ENCODE peak calls at places on chromosome 9, in nine cellular contexts. Q is sigmoid colon, L is GM12878, E is H1, R is vagina, O is endothelial cell of umbilical vein, V is HepG2, F is upper lobe of left lung, T is HCT116. K is an unnamed sample.

GRCh38 chr9:70257991-70258691 is 637 bp upstream of the SMC5 start:
- DNase-seq in F (peak), V (peak), O (no peak), L (no peak), R (no peak), E (no peak), T (peak), Q (peak), K (peak)

GRCh38 chr9:91276513-91276912 is 85.2 kb downstream of the AUH start:
- DNase-seq in L (no peak), O (peak), F (no peak), R (no peak), E (no peak), V (no peak), Q (no peak), T (no peak), K (no peak)

GRCh38 chr9:92738661-92739081 is 26.0 kb downstream of the BICD2 start:
- DNase-seq in R (no peak), L (no peak), O (no peak), F (no peak), T (no peak), V (no peak), Q (no peak), E (no peak), K (no peak)

GRCh38 chr9:5773324-5773999 is 59.5 kb downstream of the ERMP1 start:
- DNase-seq in R (no peak), E (no peak), L (no peak), O (no peak), T (no peak), V (no peak), F (no peak), Q (no peak), K (no peak)

GRCh38 chr9:129383415-129384088 is 205.5 kb upstream of the IER5L start:
- DNase-seq in O (peak), V (no peak), L (peak), T (no peak), F (peak), E (no peak), Q (peak), R (no peak), K (peak)

GRCh38 chr9:122336189-122336588 is 34.6 kb upstream of the PTGS1 start:
- DNase-seq in T (no peak), O (no peak), E (no peak), L (no peak), V (no peak), Q (no peak), F (no peak), R (no peak), K (no peak)

GRCh38 chr9:123318961-123319421 is 37.0 kb upstream of the CRB2 start:
- DNase-seq in O (no peak), V (no peak), T (no peak), Q (peak), L (no peak), F (no peak), R (no peak), E (no peak), K (no peak)

GRCh38 chr9:131028931-131029573 is 20.1 kb downstream of the LAMC3 start:
- DNase-seq in Q (no peak), V (no peak), F (no peak), O (no peak), T (no peak), L (no peak), E (no peak), R (no peak), K (no peak)

GRCh38 chr9:38288502-38288901 is 104.0 kb upstream of the ALDH1B1 start:
- DNase-seq in O (no peak), L (no peak), F (no peak), T (no peak), R (peak), E (no peak), Q (no peak), V (no peak), K (no peak)

GRCh38 chr9:97756991-97757390 is 59.9 kb upstream of the XPA start:
- DNase-seq in V (no peak), F (no peak), L (no peak), O (no peak), R (no peak), E (no peak), Q (no peak), T (no peak), K (no peak)

GRCh38 chr9:132670816-132671371 is 630 bp downstream of the GTF3C4 start:
- DNase-seq in V (no peak), T (no peak), E (no peak), F (peak), R (no peak), O (peak), L (no peak), Q (peak), K (peak)

GRCh38 chr9:106820866-106821265 is 42.1 kb upstream of the ZNF462 start:
- DNase-seq in L (no peak), T (no peak), Q (no peak), F (no peak), V (no peak), O (no peak), R (no peak), E (no peak), K (no peak)

GRCh38 chr9:107644774-107645463 is 155.3 kb upstream of the KLF4 start:
- DNase-seq in E (no peak), T (no peak), R (no peak), Q (peak), L (no peak), F (peak), O (peak), V (no peak), K (no peak)

GRCh38 chr9:27785714-27786100 is 212.4 kb upstream of the C9orf72 start:
- DNase-seq in T (no peak), L (peak), V (no peak), F (no peak), O (no peak), Q (no peak), E (no peak), R (no peak), K (no peak)

GRCh38 chr9:126219717-126220116 is 106.9 kb upstream of the MVB12B start:
- DNase-seq in Q (no peak), F (no peak), O (no peak), T (no peak), E (no peak), V (no peak), L (no peak), R (no peak), K (no peak)

GRCh38 chr9:93659044-93659836 is 82.9 kb downstream of the PHF2 start:
- DNase-seq in L (no peak), T (no peak), R (no peak), V (no peak), F (no peak), O (no peak), E (no peak), Q (peak), K (no peak)

GRCh38 chr9:127714916-127715442 is 484 bp downstream of the PTRH1 start:
- DNase-seq in V (no peak), F (peak), R (no peak), E (no peak), O (no peak), T (no peak), Q (no peak), L (no peak), K (peak)

GRCh38 chr9:91374939-91375338 is 13.2 kb upstream of the AUH start:
- DNase-seq in T (no peak), O (peak), R (no peak), L (no peak), V (no peak), E (no peak), Q (no peak), F (no peak), K (no peak)

DNA sequence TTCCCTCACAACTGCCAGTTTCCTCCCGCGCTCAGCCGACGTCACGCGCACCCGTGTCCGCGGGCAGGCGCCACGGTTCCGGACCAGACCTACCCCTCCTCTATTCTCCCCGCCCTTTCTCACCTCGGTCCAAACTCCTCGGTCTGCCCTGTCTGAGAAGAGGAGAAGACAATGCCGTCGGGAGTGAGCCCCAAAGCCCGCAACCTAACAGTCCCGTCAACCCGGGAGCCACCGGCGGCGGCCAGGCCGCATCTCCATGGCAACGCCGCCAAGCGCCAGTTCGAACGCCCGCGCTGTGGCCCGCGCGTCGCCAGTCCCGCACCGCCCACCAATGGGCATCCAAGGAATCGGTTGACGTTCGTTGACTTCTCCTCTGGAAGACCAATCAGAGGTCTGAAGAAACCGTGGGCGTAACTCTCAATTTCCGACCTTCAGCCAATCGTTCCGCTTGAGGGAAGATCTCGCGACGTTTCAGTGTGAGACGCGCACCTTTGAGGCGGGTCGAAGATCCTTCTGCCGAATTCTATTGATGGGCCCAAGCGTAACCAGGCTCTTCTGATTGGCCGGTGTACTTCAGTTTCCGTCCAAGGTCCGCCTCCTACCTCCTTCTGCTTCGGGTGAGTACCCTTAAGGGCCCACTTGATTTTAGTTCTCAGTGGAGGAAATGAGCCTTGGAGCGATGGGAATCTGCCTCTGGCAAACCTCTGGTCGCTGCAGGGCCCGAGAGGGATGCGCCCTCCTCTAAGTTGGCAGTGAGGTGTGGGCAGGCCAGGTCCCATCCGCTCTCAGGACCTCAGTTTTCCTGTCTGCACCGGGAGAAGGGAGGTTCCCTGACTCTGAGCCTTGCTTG is at the start of the genes KIF24 and NUDT2:
- DNase-seq in Q (peak), V (peak), O (peak), R (peak), L (peak), E (peak), T (peak), F (peak), K (peak)
- TF ChIP-seq POLR2A in Q (peak), V (peak), O (peak), R (no peak), L (peak), E (peak), T (peak), F (peak), K (peak)

GRCh38 chr9:82208741-82209450 is 220.3 kb downstream of the SPATA31D1 start:
- DNase-seq in F (no peak), T (no peak), O (no peak), R (no peak), L (no peak), V (no peak), E (no peak), Q (no peak), K (no peak)
- TF ChIP-seq POLR2AphosphoS5 in F (no peak), T (no peak), O (no peak), R (no peak), L (no peak), V (no peak), E (no peak), Q (no peak), K (no peak)

GRCh38 chr9:134064711-134065110 is 3.1 kb downstream of the BRD3 start:
- DNase-seq in Q (no peak), L (no peak), E (no peak), V (no peak), O (no peak), F (no peak), T (no peak), R (no peak), K (no peak)

GRCh38 chr9:134066923-134067851 is 639 bp downstream of the BRD3 start:
- DNase-seq in R (no peak), T (no peak), L (no peak), F (no peak), V (no peak), O (peak), Q (peak), E (no peak), K (peak)

GRCh38 chr9:134066546-134066922 is 1.3 kb downstream of the BRD3 start:
- DNase-seq in E (no peak), T (no peak), F (no peak), Q (no peak), V (no peak), L (no peak), R (no peak), O (peak), K (no peak)

GRCh38 chr9:134063876-134064450 is 3.9 kb downstream of the BRD3 start:
- DNase-seq in V (no peak), F (no peak), R (no peak), T (no peak), L (no peak), O (no peak), E (no peak), Q (no peak), K (no peak)

DNA sequence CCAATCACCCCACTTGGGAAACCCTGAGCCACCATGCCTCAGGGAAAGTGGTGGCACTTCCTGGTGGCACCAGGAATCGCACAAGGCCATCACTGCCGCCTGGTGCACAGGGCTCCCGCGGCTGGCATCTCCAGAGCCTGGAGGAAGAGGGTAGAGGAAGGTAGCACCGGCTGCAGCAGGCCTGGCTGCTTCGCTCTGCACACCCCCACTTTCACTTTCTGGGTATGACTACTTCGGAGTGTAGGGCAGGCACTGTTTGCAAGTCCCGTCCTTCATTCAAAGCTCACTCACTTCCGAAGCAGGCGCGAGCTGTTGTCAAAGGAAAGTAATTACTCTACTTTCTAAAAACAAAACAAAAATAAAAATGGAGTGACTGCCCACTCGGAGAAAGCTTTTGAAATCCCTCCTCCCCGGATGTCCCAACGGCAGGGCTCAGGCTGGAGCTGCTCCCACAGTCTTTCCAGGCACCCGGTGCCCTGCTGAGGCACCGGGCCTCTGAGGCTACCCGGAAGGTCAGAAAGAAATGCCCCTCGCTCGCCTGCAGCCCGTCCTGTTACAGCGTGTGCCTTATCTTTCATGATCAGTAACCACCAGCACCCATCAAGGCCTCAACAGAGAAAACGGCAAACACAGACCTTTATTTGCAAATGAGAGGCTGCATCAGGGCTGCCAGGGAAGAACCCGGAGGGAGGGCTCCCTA is 2.0 kb downstream of the BRD3 start:
- DNase-seq in Q (no peak), F (peak), L (peak), V (peak), T (no peak), E (no peak), R (no peak), O (peak), K (peak)
- TF ChIP-seq POLR2A in Q (no peak), F (no peak), L (peak), V (no peak), T (no peak), E (no peak), R (no peak), O (no peak), K (peak)

GRCh38 chr9:98765276-98765675 is 31.1 kb downstream of the ANKS6 start:
- DNase-seq in L (no peak), O (no peak), Q (no peak), R (no peak), V (no peak), E (no peak), T (no peak), F (no peak), K (no peak)

GRCh38 chr9:98768344-98768743 is 28.0 kb downstream of the ANKS6 start:
- DNase-seq in V (no peak), R (no peak), O (no peak), Q (no peak), F (no peak), L (no peak), E (no peak), T (no peak), K (no peak)

GRCh38 chr9:98766548-98766947 is 29.8 kb downstream of the ANKS6 start:
- DNase-seq in F (no peak), V (no peak), Q (no peak), O (no peak), T (no peak), L (no peak), R (no peak), E (no peak), K (no peak)

GRCh38 chr9:98767196-98767595 is 29.2 kb downstream of the ANKS6 start:
- DNase-seq in Q (no peak), E (no peak), T (no peak), F (no peak), L (no peak), R (peak), O (no peak), V (no peak), K (no peak)

GRCh38 chr9:98767915-98768314 is 28.4 kb downstream of the ANKS6 start:
- DNase-seq in R (no peak), L (no peak), O (no peak), F (no peak), V (no peak), T (no peak), Q (no peak), E (no peak), K (no peak)
- TF ChIP-seq POLR2AphosphoS5 in R (no peak), L (no peak), O (no peak), F (no peak), V (no peak), T (no peak), Q (no peak), E (no peak), K (no peak)

GRCh38 chr9:133973791-133974630 is 18.1 kb downstream of the VAV2 start:
- DNase-seq in Q (peak), F (no peak), O (no peak), R (no peak), T (no peak), E (no peak), V (peak), L (no peak), K (no peak)
- TF ChIP-seq POLR2A in Q (no peak), F (no peak), O (no peak), R (no peak), T (no peak), E (no peak), V (no peak), L (no peak), K (no peak)

GRCh38 chr9:115035872-115036612 is 81.9 kb downstream of the TNC start:
- DNase-seq in R (no peak), F (no peak), T (peak), O (no peak), E (no peak), Q (no peak), V (no peak), L (peak), K (peak)
- TF ChIP-seq POLR2AphosphoS5 in R (no peak), F (no peak), T (no peak), O (no peak), E (no peak), Q (no peak), V (no peak), L (no peak), K (no peak)

GRCh38 chr9:113397077-113397696 is 3.9 kb downstream of the ALAD start:
- DNase-seq in Q (no peak), O (no peak), R (no peak), F (no peak), T (no peak), E (no peak), V (no peak), L (no peak), K (no peak)

GRCh38 chr9:113403651-113404050 is 2.6 kb upstream of the ALAD start:
- DNase-seq in F (no peak), E (no peak), V (no peak), R (no peak), T (no peak), L (no peak), O (no peak), Q (no peak), K (no peak)

GRCh38 chr9:113398796-113399195 is 2.3 kb downstream of the ALAD start:
- DNase-seq in L (no peak), R (no peak), E (no peak), T (no peak), F (no peak), Q (no peak), O (no peak), V (no peak), K (no peak)

GRCh38 chr9:113399646-113400200 is 1.4 kb downstream of the ALAD start:
- DNase-seq in E (no peak), T (no peak), V (no peak), L (no peak), F (no peak), R (no peak), Q (no peak), O (no peak), K (no peak)

DNA sequence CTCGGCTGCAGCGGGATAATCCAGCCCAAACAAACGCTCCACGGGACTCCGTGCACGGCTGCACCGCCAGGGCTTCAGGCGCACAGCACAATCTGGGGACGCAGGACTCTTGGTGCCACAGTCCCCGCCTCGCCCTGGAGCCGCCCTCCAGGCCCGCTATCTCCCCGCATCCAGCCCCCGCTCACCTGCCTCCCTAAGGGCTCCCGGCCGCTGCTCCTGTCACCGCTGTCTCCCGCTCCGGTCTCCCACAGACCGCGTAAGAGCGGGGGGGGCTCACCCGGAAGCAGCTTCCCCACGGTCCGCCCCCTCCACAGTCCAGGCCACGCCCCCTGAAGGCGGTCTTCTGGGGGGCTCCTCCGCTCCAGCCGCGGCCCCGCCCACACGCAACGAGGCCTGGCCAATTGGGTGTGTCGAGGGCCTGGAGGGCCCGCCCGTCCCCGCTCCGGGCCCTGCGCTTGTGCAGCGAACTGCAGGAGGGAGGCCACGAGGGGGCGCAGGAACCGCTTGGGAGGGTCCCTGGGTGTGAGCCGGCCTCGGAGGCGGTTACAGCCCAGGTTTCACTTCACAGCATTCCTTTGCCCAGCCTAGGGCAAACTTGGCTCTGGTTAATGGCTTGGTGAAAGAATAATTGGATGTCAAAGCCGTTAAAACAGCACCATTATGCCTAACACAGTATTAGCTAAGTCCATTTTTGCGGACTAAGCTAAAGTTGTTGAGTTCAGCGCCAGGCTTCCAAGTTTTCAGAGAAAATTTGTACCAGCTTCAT is at the start of gene ALAD:
- DNase-seq in V (peak), E (peak), T (peak), R (peak), O (peak), Q (peak), F (peak), L (peak), K (peak)
- TF ChIP-seq POLR2A in V (peak), E (no peak), T (peak), R (no peak), O (peak), Q (peak), F (peak), L (peak), K (peak)

GRCh38 chr9:8869812-8870211 is 1070.2 kb upstream of the DMAC1 start:
- DNase-seq in O (no peak), E (no peak), Q (no peak), T (no peak), L (no peak), F (no peak), R (no peak), V (no peak), K (no peak)
- TF ChIP-seq POLR2AphosphoS5 in O (no peak), E (no peak), Q (no peak), T (no peak), L (no peak), F (no peak), R (no peak), V (no peak), K (no peak)